ENCODE peak calls at places on chromosomes 6 and 20, in eight cellular contexts. L, Q, A, Y, K, Z, U and M are unnamed samples.

GRCh38 chr6:89792881-89793280 is 26.7 kb downstream of the MDN1 start:
- DNase-seq in L (peak), Q (peak), A (no peak), Y (no peak), K (no peak), Z (peak), U (no peak), M (no peak)

GRCh38 chr6:129662406-129662766 is 47.6 kb downstream of the ARHGAP18 start:
- DNase-seq in L (no peak), Q (no peak), A (no peak), Y (no peak), K (no peak), Z (no peak), U (no peak), M (no peak)

GRCh38 chr6:15893556-15894253 is 230.9 kb upstream of the DTNBP1 start:
- DNase-seq in L (peak), Q (no peak), A (no peak), Y (no peak), K (no peak), Z (peak), U (no peak), M (no peak)

GRCh38 chr6:118588626-118589025 is 40.5 kb downstream of the PLN start:
- DNase-seq in L (peak), Q (no peak), A (no peak), Y (no peak), K (no peak), Z (no peak), U (no peak), M (no peak)

GRCh38 chr6:31771992-31772358 is 5.2 kb downstream of the VWA7 start:
- DNase-seq in L (peak), Q (no peak), A (no peak), Y (no peak), K (no peak), Z (no peak), U (no peak), M (no peak)

GRCh38 chr20:8858181-8858794 is 210.6 kb upstream of the PLCB4 start:
- DNase-seq in L (peak), Q (peak), A (no peak), Y (no peak), K (peak), Z (peak), U (no peak), M (no peak)

GRCh38 chr6:7991992-7992815 is 72.0 kb downstream of the BLOC1S5 start:
- DNase-seq in L (peak), Q (peak), A (no peak), Y (no peak), K (peak), Z (peak), U (peak), M (peak)

GRCh38 chr6:137216106-137216505 is 3.1 kb downstream of the IFNGR1 start:
- DNase-seq in L (peak), Q (no peak), A (no peak), Y (no peak), K (no peak), Z (no peak), U (no peak), M (no peak)

GRCh38 chr6:53984163-53984562 is 127.1 kb upstream of the MLIP start:
- DNase-seq in L (peak), Q (no peak), A (no peak), Y (no peak), K (no peak), Z (peak), U (no peak), M (no peak)

GRCh38 chr20:46221271-46221670 is 87.0 kb downstream of the CDH22 start:
- DNase-seq in L (no peak), Q (no peak), A (no peak), Y (no peak), K (no peak), Z (no peak), U (no peak), M (no peak)

GRCh38 chr6:166736606-166737005 is 109.6 kb upstream of the RPS6KA2 start:
- DNase-seq in L (peak), Q (no peak), A (no peak), Y (no peak), K (no peak), Z (no peak), U (no peak), M (no peak)

GRCh38 chr20:52313335-52313963 is 121.9 kb upstream of the ZFP64 start:
- DNase-seq in L (peak), Q (peak), A (peak), Y (no peak), K (no peak), Z (peak), U (no peak), M (no peak)

GRCh38 chr6:159981591-159982245 is 12.8 kb downstream of the IGF2R start:
- DNase-seq in L (peak), Q (no peak), A (peak), Y (no peak), K (peak), Z (no peak), U (peak), M (no peak)

GRCh38 chr20:35007891-35008290 is 52.2 kb downstream of the MYH7B start:
- DNase-seq in L (no peak), Q (peak), A (peak), Y (peak), K (no peak), Z (no peak), U (peak), M (peak)

GRCh38 chr6:5361371-5361770 is 100.1 kb downstream of the FARS2 start:
- DNase-seq in L (peak), Q (no peak), A (no peak), Y (no peak), K (no peak), Z (no peak), U (no peak), M (no peak)

GRCh38 chr20:37520417-37520751 is 666 bp upstream of the NNAT start:
- DNase-seq in L (no peak), Q (no peak), A (no peak), Y (no peak), K (no peak), Z (no peak), U (no peak), M (no peak)

GRCh38 chr6:12331474-12331873 is 41.3 kb downstream of the EDN1 start:
- DNase-seq in L (no peak), Q (peak), A (no peak), Y (no peak), K (no peak), Z (peak), U (no peak), M (no peak)

GRCh38 chr6:17311595-17312311 is 30.6 kb downstream of the RBM24 start:
- DNase-seq in L (peak), Q (no peak), A (no peak), Y (no peak), K (peak), Z (peak), U (no peak), M (no peak)

GRCh38 chr20:37081717-37082289 is 14.0 kb downstream of the RBL1 start:
- DNase-seq in L (no peak), Q (peak), A (no peak), Y (no peak), K (no peak), Z (no peak), U (no peak), M (no peak)

GRCh38 chr20:40869416-40870147 is 159.0 kb upstream of the TOP1 start:
- DNase-seq in L (no peak), Q (no peak), A (no peak), Y (no peak), K (no peak), Z (no peak), U (no peak), M (no peak)

DNA sequence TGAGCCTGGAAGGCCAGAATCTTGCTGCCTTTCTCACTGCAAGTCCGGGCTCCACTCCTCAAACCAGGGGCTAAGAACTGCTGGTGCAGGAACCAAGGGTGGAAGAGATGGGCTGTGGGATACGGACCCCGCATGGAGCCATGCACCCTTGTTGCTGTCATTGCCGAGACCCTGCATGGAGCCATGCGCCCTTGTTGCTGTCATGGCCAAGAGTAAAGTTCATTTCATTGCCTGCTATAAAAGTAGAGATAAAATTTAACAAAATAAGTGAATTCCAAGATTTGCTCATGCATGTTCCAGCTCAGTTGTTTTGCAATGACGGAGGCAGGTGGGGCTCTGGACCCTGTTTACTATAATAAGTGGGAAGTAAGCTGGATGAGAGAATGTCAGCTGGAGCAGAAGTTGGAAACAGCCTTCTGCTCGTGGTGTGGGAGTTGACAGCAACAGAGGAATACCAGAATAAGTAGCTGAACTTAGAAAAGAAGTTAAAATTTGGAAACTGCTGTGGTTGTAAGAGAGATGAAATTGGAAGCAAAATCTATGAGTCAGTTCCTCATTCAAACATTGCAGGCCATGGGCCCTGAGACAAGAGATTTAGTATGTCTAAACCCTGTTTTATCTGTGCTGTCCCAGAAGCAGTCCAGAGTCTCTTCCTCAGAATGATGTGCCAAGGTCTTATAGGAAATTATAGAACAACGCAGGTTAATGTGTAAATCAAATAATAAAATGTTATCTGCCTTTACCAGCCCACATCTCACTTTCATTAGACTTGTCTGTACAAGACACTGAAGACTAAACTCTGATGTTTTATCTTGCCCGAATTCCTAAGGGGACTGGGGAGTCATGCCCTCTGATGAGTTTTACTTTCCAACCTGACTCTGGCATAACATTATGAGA is 15.8 kb upstream of the THBS2 start:
- DNase-seq in L (peak), Q (no peak), A (no peak), Y (peak), K (peak), Z (no peak), U (peak), M (peak)
- H3K27ac ChIP-seq in L (peak), Q (peak), A (no peak), Y (no peak), K (peak), Z (no peak), U (peak), M (peak)

GRCh38 chr6:156427345-156427744 is 349.8 kb upstream of the ARID1B start:
- DNase-seq in L (peak), Q (no peak), A (no peak), Y (peak), K (peak), Z (no peak), U (no peak), M (no peak)
- H3K27ac ChIP-seq in L (peak), Q (no peak), A (no peak), Y (no peak), K (no peak), Z (no peak), U (no peak), M (no peak)

DNA sequence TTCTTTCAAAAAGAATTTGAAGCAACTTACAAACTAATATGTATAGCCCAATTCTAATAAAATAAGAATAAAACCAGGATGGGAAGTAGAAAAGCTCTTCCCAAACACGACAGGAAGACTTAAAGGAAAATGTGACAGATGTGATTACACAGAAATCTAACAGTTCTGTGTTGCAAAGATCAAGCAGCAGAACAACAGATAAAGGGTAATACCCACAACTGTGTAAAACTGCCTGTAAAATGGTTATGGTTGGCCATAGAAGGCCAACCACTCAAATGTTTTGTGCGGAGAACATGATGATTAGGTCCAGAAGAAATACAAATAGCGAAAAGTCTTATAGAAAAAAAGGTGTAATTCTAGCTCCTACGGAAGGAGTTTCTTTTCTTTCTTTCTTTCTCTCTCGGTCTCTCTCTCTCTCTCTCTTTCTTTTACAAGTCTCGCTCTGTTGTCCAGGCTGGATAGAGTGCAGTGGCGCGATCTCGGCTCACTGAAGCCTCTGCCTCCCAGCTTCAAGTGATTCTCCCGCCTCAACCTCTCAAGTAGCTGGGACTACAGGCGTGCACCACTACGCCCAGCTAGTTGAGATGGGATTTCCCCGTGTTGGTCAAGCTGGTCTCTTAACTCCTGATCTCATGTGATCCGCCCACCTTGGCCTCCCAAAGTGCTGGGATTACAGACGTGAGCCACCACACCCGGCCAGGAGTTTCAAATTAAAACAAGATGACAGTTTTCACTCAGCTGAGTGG is 128.5 kb downstream of the QRSL1 start:
- DNase-seq in L (no peak), Q (no peak), A (no peak), Y (no peak), K (no peak), Z (no peak), U (no peak), M (no peak)
- H3K27ac ChIP-seq in L (no peak), Q (no peak), A (peak), Y (no peak), K (no peak), Z (no peak), U (no peak), M (no peak)

GRCh38 chr6:38143191-38144154 is 323.9 kb downstream of the ZFAND3 start:
- DNase-seq in L (no peak), Q (peak), A (no peak), Y (no peak), K (no peak), Z (no peak), U (no peak), M (no peak)
- H3K27ac ChIP-seq in L (no peak), Q (peak), A (no peak), Y (no peak), K (no peak), Z (no peak), U (no peak), M (no peak)

GRCh38 chr20:50306478-50307423 is 116.1 kb downstream of the CEBPB start:
- DNase-seq in L (no peak), Q (no peak), A (no peak), Y (peak), K (no peak), Z (no peak), U (no peak), M (no peak)
- H3K27ac ChIP-seq in L (peak), Q (no peak), A (peak), Y (no peak), K (peak), Z (peak), U (peak), M (peak)

GRCh38 chr20:11452326-11452725 is 465.4 kb upstream of the BTBD3 start:
- DNase-seq in L (peak), Q (no peak), A (no peak), Y (no peak), K (no peak), Z (no peak), U (no peak), M (no peak)
- H3K27ac ChIP-seq in L (peak), Q (no peak), A (no peak), Y (no peak), K (no peak), Z (no peak), U (peak), M (peak)

GRCh38 chr6:2890981-2891767 is 11.9 kb downstream of the SERPINB9 start:
- DNase-seq in L (no peak), Q (no peak), A (no peak), Y (no peak), K (no peak), Z (no peak), U (no peak), M (no peak)

GRCh38 chr6:2891768-2892170 is 11.3 kb downstream of the SERPINB9 start:
- DNase-seq in L (no peak), Q (no peak), A (no peak), Y (no peak), K (no peak), Z (no peak), U (no peak), M (no peak)

GRCh38 chr6:2895072-2895471 is 8.0 kb downstream of the SERPINB9 start:
- DNase-seq in L (no peak), Q (no peak), A (no peak), Y (no peak), K (no peak), Z (no peak), U (no peak), M (no peak)

GRCh38 chr6:2896741-2897140 is 6.4 kb downstream of the SERPINB9 start:
- DNase-seq in L (no peak), Q (no peak), A (no peak), Y (no peak), K (no peak), Z (no peak), U (no peak), M (no peak)

DNA sequence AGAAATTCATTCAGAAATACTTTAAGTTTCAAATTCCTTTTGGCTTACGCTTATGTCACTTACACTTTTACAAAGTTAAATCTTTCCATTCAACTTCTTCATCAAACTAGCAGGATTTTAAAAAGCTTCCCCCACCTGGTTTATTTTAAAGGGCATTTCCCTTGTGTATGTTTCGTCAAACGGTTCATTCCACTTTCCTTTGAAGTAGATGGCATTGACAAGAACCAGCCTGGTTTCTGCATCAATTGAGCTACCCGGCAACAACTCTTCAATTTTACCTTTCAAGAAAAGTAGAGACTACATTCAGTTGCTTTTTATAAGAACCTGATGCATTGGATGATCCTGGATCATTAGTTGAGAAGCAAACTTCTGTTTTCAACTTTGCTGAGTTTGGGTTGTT is 9.8 kb downstream of the SERPINB9 start:
- DNase-seq in L (no peak), Q (no peak), A (no peak), Y (no peak), K (no peak), Z (no peak), U (no peak), M (no peak)
- H3K27ac ChIP-seq in L (no peak), Q (no peak), A (no peak), Y (no peak), K (no peak), Z (no peak), U (no peak), M (no peak)